ENCODE peak calls at places on chromosomes 12 and 14, in ten cellular contexts. One of them, this sample, is unnamed. For H3K9me3, the result is how much of the 10 kb centered on the place peaks cover.

GRCh38 chr14:38629412-38629811 is 373.5 kb upstream of the CLEC14A start:
- DNase-seq in uterus: no peak
- DNase-seq in transverse colon: no peak
- DNase-seq in CD4-positive, alpha-beta T cell: no peak
- DNase-seq in tibial artery: no peak
- DNase-seq in colonic mucosa: no peak
- DNase-seq in adrenal gland: no peak
- DNase-seq in stomach: no peak
- DNase-seq in A549: no peak
- DNase-seq in astrocyte: no peak
- DNase-seq in this sample: no peak

GRCh38 chr12:6605425-6606330 is 1.5 kb downstream of the CHD4 start:
- DNase-seq in uterus: no peak
- DNase-seq in transverse colon: no peak
- DNase-seq in CD4-positive, alpha-beta T cell: peak
- DNase-seq in tibial artery: peak
- DNase-seq in colonic mucosa: peak
- DNase-seq in adrenal gland: peak
- DNase-seq in stomach: no peak
- DNase-seq in A549: peak
- DNase-seq in astrocyte: peak
- DNase-seq in this sample: no peak

GRCh38 chr12:52199294-52199920 is 7.6 kb upstream of the KRT80 start:
- DNase-seq in uterus: no peak
- DNase-seq in transverse colon: no peak
- DNase-seq in CD4-positive, alpha-beta T cell: no peak
- DNase-seq in tibial artery: no peak
- DNase-seq in colonic mucosa: no peak
- DNase-seq in adrenal gland: no peak
- DNase-seq in stomach: no peak
- DNase-seq in A549: no peak
- DNase-seq in astrocyte: no peak
- DNase-seq in this sample: peak

GRCh38 chr14:93395227-93395626 is 35.5 kb upstream of the UNC79 start:
- DNase-seq in uterus: no peak
- DNase-seq in transverse colon: no peak
- DNase-seq in CD4-positive, alpha-beta T cell: no peak
- DNase-seq in tibial artery: no peak
- DNase-seq in colonic mucosa: no peak
- DNase-seq in adrenal gland: no peak
- DNase-seq in stomach: no peak
- DNase-seq in A549: no peak
- DNase-seq in astrocyte: no peak
- DNase-seq in this sample: no peak

GRCh38 chr12:52070243-52070925 is 606 bp downstream of the ATG101 start:
- DNase-seq in uterus: no peak
- DNase-seq in transverse colon: no peak
- DNase-seq in CD4-positive, alpha-beta T cell: no peak
- DNase-seq in tibial artery: no peak
- DNase-seq in colonic mucosa: no peak
- DNase-seq in adrenal gland: no peak
- DNase-seq in stomach: no peak
- DNase-seq in A549: no peak
- DNase-seq in astrocyte: peak
- DNase-seq in this sample: no peak

GRCh38 chr12:43316506-43316905 is 235.5 kb downstream of the ADAMTS20 start:
- DNase-seq in uterus: no peak
- DNase-seq in transverse colon: no peak
- DNase-seq in CD4-positive, alpha-beta T cell: no peak
- DNase-seq in tibial artery: no peak
- DNase-seq in colonic mucosa: no peak
- DNase-seq in adrenal gland: no peak
- DNase-seq in stomach: no peak
- DNase-seq in A549: no peak
- DNase-seq in astrocyte: no peak
- DNase-seq in this sample: no peak

GRCh38 chr12:109981311-109981710 is 14.9 kb downstream of the GIT2 start:
- DNase-seq in uterus: no peak
- DNase-seq in transverse colon: no peak
- DNase-seq in CD4-positive, alpha-beta T cell: peak
- DNase-seq in tibial artery: no peak
- DNase-seq in colonic mucosa: no peak
- DNase-seq in adrenal gland: no peak
- DNase-seq in stomach: no peak
- DNase-seq in A549: no peak
- DNase-seq in astrocyte: no peak
- DNase-seq in this sample: no peak

GRCh38 chr14:68460541-68460940 is 332.3 kb downstream of the ZFP36L1 start:
- DNase-seq in uterus: no peak
- DNase-seq in transverse colon: no peak
- DNase-seq in CD4-positive, alpha-beta T cell: no peak
- DNase-seq in tibial artery: peak
- DNase-seq in colonic mucosa: no peak
- DNase-seq in adrenal gland: no peak
- DNase-seq in stomach: no peak
- DNase-seq in A549: no peak
- DNase-seq in astrocyte: no peak
- DNase-seq in this sample: no peak

GRCh38 chr14:25400607-25401206 is 350.8 kb upstream of the STXBP6 start:
- DNase-seq in uterus: no peak
- DNase-seq in transverse colon: peak
- DNase-seq in CD4-positive, alpha-beta T cell: no peak
- DNase-seq in tibial artery: no peak
- DNase-seq in colonic mucosa: peak
- DNase-seq in adrenal gland: peak
- DNase-seq in stomach: peak
- DNase-seq in A549: no peak
- DNase-seq in astrocyte: peak
- DNase-seq in this sample: no peak

DNA sequence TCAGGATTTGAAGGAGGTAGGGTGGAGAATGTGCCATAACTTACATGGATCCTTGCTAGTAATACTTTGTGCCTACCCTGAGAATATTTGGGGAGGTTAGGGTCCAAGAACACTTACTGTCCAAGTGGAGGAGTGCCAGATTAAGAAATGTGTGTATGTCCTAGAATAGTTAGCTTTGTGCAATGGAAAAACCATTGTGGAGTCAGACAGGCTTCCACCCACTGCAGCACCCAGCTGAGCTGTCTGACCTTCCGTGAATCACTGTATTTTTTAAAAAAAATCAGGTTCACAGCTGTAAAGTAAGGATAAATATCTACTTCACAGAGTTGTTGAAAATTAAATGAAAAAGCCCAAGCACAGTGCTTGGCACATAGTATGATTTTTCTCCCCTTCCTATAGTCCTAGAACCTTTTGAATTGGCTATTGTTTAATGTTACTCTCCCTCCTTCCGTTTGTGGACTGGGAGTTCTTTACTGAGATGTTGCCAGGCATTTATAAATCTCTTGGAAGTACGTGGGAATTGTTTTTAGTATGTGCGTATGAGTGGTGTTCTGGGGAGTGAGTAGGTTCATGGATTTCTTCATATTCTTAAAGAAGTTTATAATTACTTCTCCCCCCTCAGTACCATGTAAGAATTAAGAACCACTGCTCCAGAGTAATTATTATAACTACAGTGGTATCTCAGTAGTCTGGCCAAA is 9.2 kb downstream of the RAB21 start:
- DNase-seq in uterus: no peak
- DNase-seq in transverse colon: no peak
- DNase-seq in CD4-positive, alpha-beta T cell: no peak
- DNase-seq in tibial artery: no peak
- DNase-seq in colonic mucosa: no peak
- DNase-seq in adrenal gland: peak
- DNase-seq in stomach: no peak
- DNase-seq in A549: no peak
- DNase-seq in astrocyte: peak
- DNase-seq in this sample: no peak
- H3K9me3 ChIP-seq in uterus: under half
- H3K9me3 ChIP-seq in transverse colon: under half
- H3K9me3 ChIP-seq in CD4-positive, alpha-beta T cell: under half
- H3K9me3 ChIP-seq in tibial artery: under half
- H3K9me3 ChIP-seq in colonic mucosa: under half
- H3K9me3 ChIP-seq in adrenal gland: under half
- H3K9me3 ChIP-seq in stomach: under half
- H3K9me3 ChIP-seq in A549: half or more
- H3K9me3 ChIP-seq in astrocyte: under half
- H3K9me3 ChIP-seq in this sample: under half

DNA sequence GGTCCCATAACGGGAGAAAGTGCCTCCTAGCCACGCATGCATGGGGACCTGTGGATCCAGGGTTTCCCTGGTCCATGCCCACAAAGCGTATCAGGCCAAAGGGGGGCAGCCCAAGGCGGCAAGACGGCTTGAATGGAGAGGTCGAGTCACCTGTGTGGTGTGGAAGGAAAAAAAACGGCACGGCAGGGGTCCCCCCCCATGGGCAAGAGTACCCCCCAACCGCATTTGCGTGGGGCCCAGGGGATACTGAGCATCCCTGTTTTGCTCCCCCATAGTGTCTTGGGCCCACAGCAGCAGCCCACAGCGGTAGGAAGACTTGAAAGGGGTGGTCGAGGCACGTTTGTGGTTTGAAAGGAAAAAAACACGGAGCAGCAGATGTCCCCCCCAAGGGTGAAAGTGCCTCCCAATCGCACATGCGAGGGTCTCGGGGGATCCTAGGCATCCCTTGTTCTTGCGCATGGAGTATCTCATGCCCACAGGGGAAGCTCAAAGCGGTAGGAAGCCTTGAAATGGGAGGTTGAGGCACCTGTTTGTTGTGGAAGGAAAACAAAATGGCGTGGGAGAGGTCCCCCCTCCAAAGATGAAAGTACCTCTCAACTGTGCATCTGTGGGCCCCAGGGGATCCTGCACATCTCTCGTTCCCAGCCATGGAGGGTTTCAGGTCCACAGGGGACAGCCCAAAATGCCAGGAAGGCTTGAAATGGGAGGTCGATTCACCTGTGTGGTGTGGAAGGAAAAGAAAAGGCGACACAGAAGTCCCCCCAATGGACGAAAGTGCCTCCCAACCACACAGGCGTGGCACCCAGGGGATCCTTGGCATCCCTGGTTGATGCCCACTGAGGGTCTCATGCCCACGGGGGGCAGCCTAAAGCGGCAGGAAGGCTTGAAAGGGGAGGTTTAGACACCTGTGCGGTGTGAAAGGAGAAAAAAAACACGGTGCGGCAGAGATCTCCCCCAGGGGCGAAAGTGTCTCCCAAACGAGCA is 577.5 kb downstream of the ALG10 start:
- DNase-seq in uterus: no peak
- DNase-seq in transverse colon: no peak
- DNase-seq in CD4-positive, alpha-beta T cell: no peak
- DNase-seq in tibial artery: peak
- DNase-seq in colonic mucosa: no peak
- DNase-seq in adrenal gland: no peak
- DNase-seq in stomach: no peak
- DNase-seq in A549: no peak
- DNase-seq in astrocyte: no peak
- DNase-seq in this sample: peak
- H3K9me3 ChIP-seq in uterus: under half
- H3K9me3 ChIP-seq in transverse colon: under half
- H3K9me3 ChIP-seq in CD4-positive, alpha-beta T cell: half or more
- H3K9me3 ChIP-seq in tibial artery: half or more
- H3K9me3 ChIP-seq in colonic mucosa: under half
- H3K9me3 ChIP-seq in adrenal gland: under half
- H3K9me3 ChIP-seq in stomach: half or more
- H3K9me3 ChIP-seq in A549: under half
- H3K9me3 ChIP-seq in astrocyte: under half
- H3K9me3 ChIP-seq in this sample: under half

DNA sequence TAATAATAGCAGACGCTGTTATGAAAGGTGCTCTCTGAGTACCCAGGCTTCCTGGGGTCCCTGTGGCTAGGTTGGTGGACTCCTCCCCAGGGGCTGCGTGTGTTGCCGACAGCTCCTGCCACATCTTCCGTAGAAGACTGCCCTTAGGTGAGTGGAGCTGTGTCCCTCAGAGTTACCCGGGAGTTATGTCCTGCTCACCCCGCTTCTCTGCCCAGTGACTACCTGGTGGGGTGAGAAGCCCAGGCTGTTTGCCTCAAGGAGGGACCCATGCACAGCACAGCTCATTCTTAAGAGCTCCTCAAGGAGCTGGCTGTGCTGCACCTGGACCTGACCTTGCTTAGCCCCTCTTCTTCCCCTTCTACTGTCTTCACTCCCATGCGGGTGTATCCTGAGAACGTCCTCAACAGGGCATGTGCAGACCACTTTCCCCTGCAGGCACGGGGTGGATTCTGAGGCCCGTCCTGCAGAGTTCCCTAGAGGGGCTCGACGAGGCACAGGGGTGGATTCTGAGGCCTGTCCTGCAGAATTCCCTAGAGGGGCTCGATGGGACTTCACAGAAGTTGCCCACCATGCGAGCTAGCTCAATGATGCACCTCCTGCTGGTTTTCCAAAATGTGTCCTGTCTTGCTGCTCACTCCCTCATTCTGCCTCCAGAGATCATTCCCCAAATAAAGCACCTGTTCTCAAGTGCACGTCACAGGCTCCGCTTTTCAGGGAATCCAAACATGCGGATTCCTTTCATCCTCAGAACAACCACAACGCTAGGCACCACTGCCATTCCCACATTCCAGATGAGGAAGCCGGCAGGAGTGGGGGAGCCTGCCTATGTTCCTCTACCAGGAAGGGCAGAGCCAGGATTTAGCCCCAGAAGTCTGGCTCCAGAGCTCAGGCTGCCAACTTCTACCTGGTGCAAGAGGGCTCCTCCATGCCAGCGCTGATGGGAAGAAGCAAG is 231.9 kb downstream of the GLT1D1 start:
- DNase-seq in uterus: no peak
- DNase-seq in transverse colon: no peak
- DNase-seq in CD4-positive, alpha-beta T cell: no peak
- DNase-seq in tibial artery: no peak
- DNase-seq in colonic mucosa: no peak
- DNase-seq in adrenal gland: no peak
- DNase-seq in stomach: no peak
- DNase-seq in A549: no peak
- DNase-seq in astrocyte: no peak
- DNase-seq in this sample: no peak
- H3K9me3 ChIP-seq in uterus: under half
- H3K9me3 ChIP-seq in transverse colon: under half
- H3K9me3 ChIP-seq in CD4-positive, alpha-beta T cell: under half
- H3K9me3 ChIP-seq in tibial artery: under half
- H3K9me3 ChIP-seq in colonic mucosa: under half
- H3K9me3 ChIP-seq in adrenal gland: under half
- H3K9me3 ChIP-seq in stomach: under half
- H3K9me3 ChIP-seq in A549: under half
- H3K9me3 ChIP-seq in astrocyte: under half
- H3K9me3 ChIP-seq in this sample: under half

DNA sequence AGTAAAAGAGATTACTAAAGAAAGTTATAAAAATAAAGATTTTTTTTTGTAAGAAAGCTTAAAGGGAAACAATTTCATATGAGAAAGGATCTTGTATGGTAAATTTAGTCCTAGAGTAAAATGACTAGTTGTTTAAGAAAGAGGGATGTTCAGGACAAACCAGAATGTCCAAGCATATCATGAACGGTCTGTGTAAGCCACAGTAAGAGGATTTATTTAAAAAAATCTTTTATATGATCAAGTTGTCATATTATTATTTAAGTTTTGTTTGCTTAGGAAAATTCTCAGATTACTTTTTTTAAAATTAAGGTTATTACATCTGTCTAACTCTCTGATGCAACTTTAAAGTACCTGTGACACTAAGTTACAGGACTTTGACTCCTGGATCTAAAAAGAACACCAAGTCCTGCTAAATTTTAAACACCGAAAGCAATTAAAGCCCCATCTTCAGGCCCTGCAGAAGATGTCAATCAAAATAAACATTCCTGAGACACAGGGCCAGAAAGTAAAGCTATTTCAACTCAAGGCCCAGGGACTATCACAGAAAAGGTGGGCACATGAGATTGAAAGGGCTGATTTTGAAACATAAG is 17.3 kb upstream of the CCDC196 start:
- DNase-seq in uterus: no peak
- DNase-seq in transverse colon: no peak
- DNase-seq in CD4-positive, alpha-beta T cell: no peak
- DNase-seq in tibial artery: no peak
- DNase-seq in colonic mucosa: no peak
- DNase-seq in adrenal gland: no peak
- DNase-seq in stomach: no peak
- DNase-seq in A549: no peak
- DNase-seq in astrocyte: no peak
- DNase-seq in this sample: no peak
- H3K9me3 ChIP-seq in uterus: under half
- H3K9me3 ChIP-seq in transverse colon: under half
- H3K9me3 ChIP-seq in CD4-positive, alpha-beta T cell: under half
- H3K9me3 ChIP-seq in tibial artery: under half
- H3K9me3 ChIP-seq in colonic mucosa: under half
- H3K9me3 ChIP-seq in adrenal gland: under half
- H3K9me3 ChIP-seq in stomach: under half
- H3K9me3 ChIP-seq in A549: under half
- H3K9me3 ChIP-seq in astrocyte: under half
- H3K9me3 ChIP-seq in this sample: under half

This sample was measured in ovary.